ENCODE peak calls at places on chromosomes 12 and 14, in nine cellular contexts. P, G, R, D, K, F, Y, V and W are unnamed samples.

GRCh38 chr12:27337376-27337775 is 4.7 kb downstream of the BMAL2 start:
- DNase-seq in K (no peak), R (no peak), F (no peak), G (no peak), Y (no peak), V (no peak), D (no peak), P (no peak), W (no peak)

GRCh38 chr12:67469666-67470065 is 178.9 kb upstream of the DYRK2 start:
- DNase-seq in R (no peak), Y (no peak), G (no peak), F (no peak), D (no peak), V (no peak), P (no peak), K (no peak), W (no peak)

GRCh38 chr14:104392396-104393198 is 187.0 kb upstream of the C14orf180 start:
- DNase-seq in Y (no peak), V (no peak), G (no peak), F (no peak), R (peak), K (no peak), D (no peak), P (no peak), W (no peak)

GRCh38 chr14:102541771-102542170 is 32.2 kb upstream of the ANKRD9 start:
- DNase-seq in D (no peak), V (no peak), R (no peak), Y (no peak), F (no peak), K (no peak), P (no peak), G (no peak), W (no peak)

GRCh38 chr12:114013601-114014345 is 47.6 kb upstream of the RBM19 start:
- DNase-seq in G (no peak), F (peak), K (peak), V (no peak), P (no peak), Y (no peak), D (no peak), R (no peak), W (no peak)

GRCh38 chr14:103109789-103110415 is 13.4 kb upstream of the TNFAIP2 start:
- DNase-seq in P (peak), G (no peak), D (peak), F (peak), R (no peak), Y (peak), K (no peak), V (no peak), W (no peak)

GRCh38 chr14:68403794-68404522 is 388.9 kb downstream of the ZFP36L1 start:
- DNase-seq in P (no peak), Y (no peak), F (no peak), G (no peak), D (no peak), R (no peak), V (no peak), K (no peak), W (no peak)

GRCh38 chr12:51694146-51694545 is 103.1 kb downstream of the SCN8A start:
- DNase-seq in Y (no peak), D (no peak), V (no peak), F (no peak), G (no peak), R (no peak), P (no peak), K (no peak), W (no peak)

GRCh38 chr12:87952850-87953249 is 76.4 kb downstream of the C12orf50 start:
- DNase-seq in R (no peak), K (no peak), Y (no peak), D (no peak), G (no peak), P (no peak), V (no peak), F (no peak), W (no peak)

GRCh38 chr12:16520328-16520727 is 85.6 kb downstream of the LMO3 start:
- DNase-seq in P (no peak), F (no peak), D (no peak), V (no peak), Y (no peak), G (no peak), K (no peak), R (no peak), W (no peak)

GRCh38 chr12:43982544-43982943 is 146.7 kb downstream of the TMEM117 start:
- DNase-seq in D (no peak), R (no peak), Y (no peak), P (no peak), V (no peak), F (no peak), G (no peak), K (no peak), W (no peak)

GRCh38 chr12:113611652-113612051 is 140.0 kb upstream of the LHX5 start:
- DNase-seq in K (no peak), F (no peak), Y (no peak), V (no peak), P (no peak), R (no peak), G (no peak), D (no peak), W (no peak)

GRCh38 chr14:23306412-23307145 is at the start of gene BCL2L2:
- DNase-seq in F (peak), K (peak), G (no peak), V (peak), R (peak), D (peak), P (peak), Y (peak), W (peak)

GRCh38 chr14:22112004-22112403 is 438.4 kb upstream of the OR4E1 start:
- DNase-seq in P (no peak), F (no peak), V (no peak), D (no peak), R (no peak), K (no peak), G (peak), Y (no peak), W (no peak)

GRCh38 chr12:24778486-24779304 is 170.2 kb downstream of the BCAT1 start:
- DNase-seq in K (peak), P (no peak), F (peak), D (peak), V (no peak), Y (peak), R (no peak), G (no peak), W (no peak)

GRCh38 chr12:130281157-130281799 is 56.4 kb upstream of the PIWIL1 start:
- DNase-seq in P (peak), K (no peak), Y (peak), F (peak), R (peak), D (no peak), G (peak), V (no peak), W (peak)

GRCh38 chr12:103841690-103842584 is 903 bp upstream of the NT5DC3 start:
- DNase-seq in V (peak), F (peak), P (peak), K (peak), Y (peak), R (no peak), G (no peak), D (peak), W (no peak)

GRCh38 chr12:91885851-91886250 is 259.8 kb downstream of the BTG1 start:
- DNase-seq in Y (no peak), D (no peak), V (no peak), P (no peak), F (peak), K (no peak), G (no peak), R (no peak), W (no peak)

GRCh38 chr14:27845241-27845850 is 921.2 kb upstream of the FOXG1 start:
- DNase-seq in V (no peak), Y (no peak), P (peak), R (no peak), G (no peak), D (no peak), F (peak), K (no peak), W (no peak)